ENCODE peak calls at places on chromosomes 12 and 14, in seven cellular contexts. One of them, this sample, is unnamed.

GRCh38 chr12:122064034-122064777 is 14.3 kb upstream of the MLXIP start:
- DNase-seq in GM23248: peak
- DNase-seq in AG04450: no peak
- DNase-seq in sigmoid colon: peak
- DNase-seq in mesendoderm: peak
- DNase-seq in foreskin keratinocyte: peak
- DNase-seq in coronary artery: no peak
- DNase-seq in this sample: peak

GRCh38 chr14:65149116-65149515 is 46.8 kb upstream of the MAX start:
- DNase-seq in mesendoderm: no peak
- DNase-seq in sigmoid colon: no peak
- DNase-seq in GM23248: no peak
- DNase-seq in AG04450: no peak
- DNase-seq in coronary artery: no peak
- DNase-seq in foreskin keratinocyte: no peak
- DNase-seq in this sample: no peak

GRCh38 chr12:9866786-9867379 is 2.3 kb downstream of the CLEC2B start:
- DNase-seq in mesendoderm: no peak
- DNase-seq in sigmoid colon: no peak
- DNase-seq in foreskin keratinocyte: no peak
- DNase-seq in AG04450: no peak
- DNase-seq in GM23248: peak
- DNase-seq in coronary artery: no peak
- DNase-seq in this sample: no peak

GRCh38 chr12:31238764-31239387 is 87.1 kb downstream of the SINHCAF start:
- DNase-seq in foreskin keratinocyte: peak
- DNase-seq in AG04450: no peak
- DNase-seq in GM23248: peak
- DNase-seq in coronary artery: no peak
- DNase-seq in sigmoid colon: no peak
- DNase-seq in mesendoderm: peak
- DNase-seq in this sample: peak

GRCh38 chr12:75705749-75706719 is 194.6 kb upstream of the KRR1 start:
- DNase-seq in AG04450: peak
- DNase-seq in GM23248: peak
- DNase-seq in sigmoid colon: peak
- DNase-seq in coronary artery: no peak
- DNase-seq in foreskin keratinocyte: no peak
- DNase-seq in mesendoderm: no peak
- DNase-seq in this sample: peak

GRCh38 chr14:59215353-59215752 is 26.9 kb downstream of the DAAM1 start:
- DNase-seq in coronary artery: peak
- DNase-seq in AG04450: peak
- DNase-seq in foreskin keratinocyte: no peak
- DNase-seq in GM23248: peak
- DNase-seq in mesendoderm: no peak
- DNase-seq in sigmoid colon: peak
- DNase-seq in this sample: peak

GRCh38 chr12:69007166-69007857 is 74.3 kb upstream of the CPM start:
- DNase-seq in mesendoderm: no peak
- DNase-seq in AG04450: peak
- DNase-seq in sigmoid colon: no peak
- DNase-seq in foreskin keratinocyte: peak
- DNase-seq in GM23248: peak
- DNase-seq in coronary artery: no peak
- DNase-seq in this sample: peak

GRCh38 chr12:46702581-46703344 is 123.0 kb downstream of the SLC38A4 start:
- DNase-seq in AG04450: no peak
- DNase-seq in sigmoid colon: no peak
- DNase-seq in GM23248: peak
- DNase-seq in mesendoderm: no peak
- DNase-seq in coronary artery: no peak
- DNase-seq in foreskin keratinocyte: peak
- DNase-seq in this sample: no peak

GRCh38 chr14:67999693-68000384 is 180.3 kb downstream of the RAD51B start:
- DNase-seq in sigmoid colon: no peak
- DNase-seq in GM23248: peak
- DNase-seq in AG04450: no peak
- DNase-seq in mesendoderm: no peak
- DNase-seq in foreskin keratinocyte: peak
- DNase-seq in coronary artery: no peak
- DNase-seq in this sample: peak

GRCh38 chr12:109458086-109458485 is 19.0 kb downstream of the KCTD10 start:
- DNase-seq in foreskin keratinocyte: no peak
- DNase-seq in GM23248: peak
- DNase-seq in coronary artery: no peak
- DNase-seq in sigmoid colon: no peak
- DNase-seq in mesendoderm: no peak
- DNase-seq in AG04450: peak
- DNase-seq in this sample: peak

GRCh38 chr12:15861404-15861803 is 20.8 kb upstream of the STRAP start:
- DNase-seq in foreskin keratinocyte: no peak
- DNase-seq in AG04450: no peak
- DNase-seq in GM23248: no peak
- DNase-seq in mesendoderm: no peak
- DNase-seq in coronary artery: no peak
- DNase-seq in sigmoid colon: no peak
- DNase-seq in this sample: no peak

GRCh38 chr14:65352964-65353530 is 59.5 kb upstream of the FUT8 start:
- DNase-seq in coronary artery: no peak
- DNase-seq in AG04450: no peak
- DNase-seq in sigmoid colon: no peak
- DNase-seq in foreskin keratinocyte: peak
- DNase-seq in mesendoderm: no peak
- DNase-seq in GM23248: peak
- DNase-seq in this sample: no peak

GRCh38 chr14:51547260-51547659 is 104.5 kb upstream of the FRMD6 start:
- DNase-seq in sigmoid colon: peak
- DNase-seq in foreskin keratinocyte: peak
- DNase-seq in coronary artery: peak
- DNase-seq in AG04450: peak
- DNase-seq in mesendoderm: peak
- DNase-seq in GM23248: peak
- DNase-seq in this sample: peak

GRCh38 chr14:98494582-98494981 is 777.4 kb downstream of the BCL11B start:
- DNase-seq in foreskin keratinocyte: peak
- DNase-seq in sigmoid colon: no peak
- DNase-seq in mesendoderm: peak
- DNase-seq in AG04450: no peak
- DNase-seq in GM23248: peak
- DNase-seq in coronary artery: no peak
- DNase-seq in this sample: no peak

GRCh38 chr14:22556990-22557623 is 31.9 kb downstream of the DAD1 start:
- DNase-seq in coronary artery: peak
- DNase-seq in foreskin keratinocyte: peak
- DNase-seq in AG04450: peak
- DNase-seq in mesendoderm: peak
- DNase-seq in sigmoid colon: peak
- DNase-seq in GM23248: peak
- DNase-seq in this sample: peak

GRCh38 chr12:100573499-100574261 is at the start of gene GAS2L3:
- DNase-seq in coronary artery: peak
- DNase-seq in AG04450: peak
- DNase-seq in GM23248: peak
- DNase-seq in mesendoderm: peak
- DNase-seq in foreskin keratinocyte: peak
- DNase-seq in sigmoid colon: peak
- DNase-seq in this sample: peak

GRCh38 chr12:100572184-100572583 is 1.3 kb upstream of the GAS2L3 start:
- DNase-seq in AG04450: no peak
- DNase-seq in mesendoderm: no peak
- DNase-seq in foreskin keratinocyte: no peak
- DNase-seq in coronary artery: no peak
- DNase-seq in GM23248: no peak
- DNase-seq in sigmoid colon: no peak
- DNase-seq in this sample: no peak

GRCh38 chr12:100576311-100577036 is 3.0 kb downstream of the GAS2L3 start:
- DNase-seq in coronary artery: no peak
- DNase-seq in foreskin keratinocyte: peak
- DNase-seq in sigmoid colon: no peak
- DNase-seq in GM23248: peak
- DNase-seq in mesendoderm: no peak
- DNase-seq in AG04450: peak
- DNase-seq in this sample: peak

GRCh38 chr12:100573168-100573498 is 351 bp upstream of the GAS2L3 start:
- DNase-seq in foreskin keratinocyte: no peak
- DNase-seq in GM23248: no peak
- DNase-seq in AG04450: no peak
- DNase-seq in coronary artery: no peak
- DNase-seq in mesendoderm: no peak
- DNase-seq in sigmoid colon: no peak
- DNase-seq in this sample: no peak

GRCh38 chr12:100574262-100575074 is 984 bp downstream of the GAS2L3 start:
- DNase-seq in foreskin keratinocyte: no peak
- DNase-seq in coronary artery: no peak
- DNase-seq in AG04450: no peak
- DNase-seq in GM23248: peak
- DNase-seq in sigmoid colon: no peak
- DNase-seq in mesendoderm: peak
- DNase-seq in this sample: peak
- H3K27ac ChIP-seq in foreskin keratinocyte: peak
- H3K27ac ChIP-seq in coronary artery: no peak
- H3K27ac ChIP-seq in AG04450: peak
- H3K27ac ChIP-seq in GM23248: no peak
- H3K27ac ChIP-seq in sigmoid colon: peak
- H3K27ac ChIP-seq in mesendoderm: no peak
- H3K27ac ChIP-seq in this sample: peak

DNA sequence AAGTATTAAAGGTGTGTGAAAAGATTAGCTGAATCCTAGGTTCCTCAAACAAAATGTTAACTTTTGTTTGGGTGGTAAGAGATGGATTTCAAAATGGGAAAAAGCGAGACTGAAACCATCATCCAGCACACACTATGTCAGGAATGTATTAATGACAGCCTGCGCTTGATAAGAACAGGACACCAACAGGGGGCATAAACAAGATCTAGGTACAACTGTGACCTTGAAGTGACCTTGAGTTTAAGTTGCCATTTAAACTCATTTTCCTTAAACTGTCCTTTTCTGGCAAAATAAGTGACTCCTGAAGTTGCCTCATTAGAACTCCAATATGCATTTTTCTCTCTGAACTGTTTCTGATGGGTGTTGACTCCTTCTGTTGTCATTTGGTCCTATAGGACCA is 17.1 kb downstream of the PRKCH start:
- DNase-seq in mesendoderm: no peak
- DNase-seq in coronary artery: no peak
- DNase-seq in sigmoid colon: no peak
- DNase-seq in GM23248: no peak
- DNase-seq in foreskin keratinocyte: no peak
- DNase-seq in AG04450: no peak
- DNase-seq in this sample: no peak
- H3K27ac ChIP-seq in mesendoderm: no peak
- H3K27ac ChIP-seq in coronary artery: no peak
- H3K27ac ChIP-seq in sigmoid colon: no peak
- H3K27ac ChIP-seq in GM23248: no peak
- H3K27ac ChIP-seq in foreskin keratinocyte: no peak
- H3K27ac ChIP-seq in AG04450: no peak
- H3K27ac ChIP-seq in this sample: no peak

DNA sequence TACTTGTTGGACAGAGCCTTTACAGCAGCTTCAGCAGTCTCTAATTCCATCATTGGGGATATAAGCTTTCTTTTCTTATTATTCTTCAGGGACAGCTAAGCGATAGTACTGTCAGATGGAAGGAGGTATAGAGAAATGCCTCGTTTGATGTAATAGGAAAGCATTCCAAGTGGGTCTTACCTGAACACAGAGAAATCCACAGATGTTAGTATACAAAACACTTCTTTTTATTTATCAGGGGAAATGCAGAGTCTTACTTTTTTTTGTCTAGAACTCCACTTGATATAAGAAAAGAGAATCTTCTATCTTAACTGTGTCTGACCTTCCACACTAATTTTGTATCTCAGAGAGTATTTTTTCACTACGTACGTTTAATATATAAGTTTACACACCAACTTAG is 1.9 kb downstream of the SYT1 start:
- DNase-seq in coronary artery: no peak
- DNase-seq in mesendoderm: no peak
- DNase-seq in AG04450: no peak
- DNase-seq in sigmoid colon: no peak
- DNase-seq in foreskin keratinocyte: no peak
- DNase-seq in GM23248: no peak
- DNase-seq in this sample: no peak
- H3K27ac ChIP-seq in coronary artery: no peak
- H3K27ac ChIP-seq in mesendoderm: no peak
- H3K27ac ChIP-seq in AG04450: no peak
- H3K27ac ChIP-seq in sigmoid colon: no peak
- H3K27ac ChIP-seq in foreskin keratinocyte: no peak
- H3K27ac ChIP-seq in GM23248: no peak
- H3K27ac ChIP-seq in this sample: no peak

DNA sequence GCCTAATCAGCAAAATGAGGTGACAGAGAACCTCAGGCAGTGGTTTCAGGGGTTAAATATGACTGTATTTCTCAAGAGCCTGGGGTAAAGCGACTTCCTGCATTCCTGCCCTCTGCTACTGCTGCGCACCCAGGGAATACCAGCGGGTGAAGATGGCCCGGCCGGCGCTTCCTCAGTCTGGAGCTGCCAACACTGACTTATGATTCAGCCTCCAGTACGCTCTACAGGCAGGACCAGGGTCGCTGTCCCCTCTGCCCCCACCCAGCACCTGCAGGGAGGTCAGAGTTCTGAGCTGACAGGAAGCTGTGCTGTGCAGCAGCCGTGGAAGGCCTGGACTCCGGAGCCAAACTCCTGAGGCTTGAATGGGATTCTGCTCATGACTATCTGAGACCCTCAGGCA is 127.9 kb downstream of the PIWIL1 start:
- DNase-seq in foreskin keratinocyte: no peak
- DNase-seq in sigmoid colon: no peak
- DNase-seq in coronary artery: no peak
- DNase-seq in AG04450: no peak
- DNase-seq in mesendoderm: no peak
- DNase-seq in GM23248: no peak
- DNase-seq in this sample: no peak
- H3K27ac ChIP-seq in foreskin keratinocyte: no peak
- H3K27ac ChIP-seq in sigmoid colon: no peak
- H3K27ac ChIP-seq in coronary artery: no peak
- H3K27ac ChIP-seq in AG04450: no peak
- H3K27ac ChIP-seq in mesendoderm: no peak
- H3K27ac ChIP-seq in GM23248: no peak
- H3K27ac ChIP-seq in this sample: no peak

DNA sequence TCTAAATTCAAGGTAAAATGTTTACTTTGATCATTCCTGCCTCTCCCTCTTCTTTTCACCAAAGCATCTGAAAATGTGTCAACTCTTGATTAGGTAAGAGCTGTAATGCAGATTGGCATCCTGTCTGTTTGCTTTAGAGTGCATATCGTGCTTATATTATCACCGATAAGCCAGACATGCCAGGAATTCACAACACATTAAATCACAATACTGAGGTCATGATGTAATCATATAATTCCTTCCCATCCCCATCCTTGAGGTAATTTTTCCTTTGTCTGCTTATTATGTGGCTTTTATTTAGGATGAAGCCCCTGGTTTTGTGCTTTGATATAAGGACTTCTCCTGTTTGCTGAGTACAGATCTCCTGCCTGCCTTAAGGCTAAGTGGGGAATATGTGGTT is 10.2 kb downstream of the DDX47 start:
- DNase-seq in sigmoid colon: no peak
- DNase-seq in AG04450: peak
- DNase-seq in GM23248: peak
- DNase-seq in mesendoderm: peak
- DNase-seq in coronary artery: no peak
- DNase-seq in foreskin keratinocyte: no peak
- DNase-seq in this sample: peak
- H3K27ac ChIP-seq in sigmoid colon: no peak
- H3K27ac ChIP-seq in AG04450: peak
- H3K27ac ChIP-seq in GM23248: peak
- H3K27ac ChIP-seq in mesendoderm: no peak
- H3K27ac ChIP-seq in coronary artery: no peak
- H3K27ac ChIP-seq in foreskin keratinocyte: no peak
- H3K27ac ChIP-seq in this sample: peak

This sample was measured in osteoblast.